ENCODE peak calls at places on chromosome 6, in six cellular contexts. X, G, W, Y, B and I are unnamed samples.

GRCh38 chr6:11769816-11770545 is 8.6 kb downstream of the ADTRP start:
- DNase-seq in X (no peak), G (no peak), W (no peak), Y (no peak), B (no peak), I (no peak)

GRCh38 chr6:147506704-147507114 is 1.8 kb upstream of the SAMD5 start:
- DNase-seq in X (peak), G (peak), W (peak), Y (no peak), B (peak), I (no peak)

GRCh38 chr6:80633412-80633811 is 526.9 kb downstream of the BCKDHB start:
- DNase-seq in X (no peak), G (no peak), W (no peak), Y (no peak), B (no peak), I (no peak)

GRCh38 chr6:158008894-158009891 is 27.5 kb downstream of the SYNJ2 start:
- DNase-seq in X (peak), G (peak), W (no peak), Y (no peak), B (peak), I (no peak)

GRCh38 chr6:126388235-126388634 is 48.3 kb downstream of the CENPW start:
- DNase-seq in X (no peak), G (no peak), W (no peak), Y (no peak), B (peak), I (no peak)

GRCh38 chr6:13763740-13764381 is 50.5 kb downstream of the MCUR1 start:
- DNase-seq in X (no peak), G (no peak), W (no peak), Y (no peak), B (no peak), I (no peak)

GRCh38 chr6:28589234-28589951 is 63.7 kb downstream of the GPX5 start:
- DNase-seq in X (peak), G (peak), W (no peak), Y (peak), B (peak), I (peak)

GRCh38 chr6:11491998-11492397 is 45.6 kb upstream of the TMEM170B start:
- DNase-seq in X (no peak), G (no peak), W (no peak), Y (no peak), B (no peak), I (no peak)

GRCh38 chr6:43627008-43627825 is 1.8 kb downstream of the GTPBP2 start:
- DNase-seq in X (peak), G (peak), W (peak), Y (peak), B (peak), I (peak)

GRCh38 chr6:86407128-86407527 is 530.2 kb upstream of the HTR1E start:
- DNase-seq in X (no peak), G (no peak), W (no peak), Y (no peak), B (no peak), I (no peak)

GRCh38 chr6:117531346-117531745 is 48.9 kb downstream of the DCBLD1 start:
- DNase-seq in X (no peak), G (peak), W (no peak), Y (no peak), B (peak), I (no peak)

GRCh38 chr6:131135244-131136020 is at the start of gene AKAP7:
- DNase-seq in X (peak), G (peak), W (peak), Y (peak), B (peak), I (no peak)

GRCh38 chr6:13490402-13490801 is 3.0 kb upstream of the GFOD1 start:
- DNase-seq in X (no peak), G (no peak), W (no peak), Y (no peak), B (no peak), I (no peak)

GRCh38 chr6:38871745-38872568 is 156.8 kb downstream of the DNAH8 start:
- DNase-seq in X (peak), G (peak), W (peak), Y (peak), B (peak), I (no peak)

GRCh38 chr6:26086214-26086613 is 1.0 kb upstream of the HFE start:
- DNase-seq in X (no peak), G (no peak), W (no peak), Y (no peak), B (no peak), I (no peak)

GRCh38 chr6:106509420-106510089 is 119.7 kb downstream of the RTN4IP1 start:
- DNase-seq in X (no peak), G (peak), W (no peak), Y (no peak), B (no peak), I (no peak)

GRCh38 chr6:108323710-108324109 is 28.9 kb downstream of the AFG1L start:
- DNase-seq in X (no peak), G (no peak), W (no peak), Y (no peak), B (no peak), I (no peak)

GRCh38 chr6:143196525-143197225 is 136.0 kb downstream of the AIG1 start:
- DNase-seq in X (peak), G (peak), W (no peak), Y (no peak), B (no peak), I (no peak)

GRCh38 chr6:49506569-49507111 is 6.9 kb downstream of the GLYATL3 start:
- DNase-seq in X (no peak), G (no peak), W (no peak), Y (no peak), B (no peak), I (no peak)

GRCh38 chr6:15327271-15327670 is 81.4 kb downstream of the JARID2 start:
- DNase-seq in X (no peak), G (no peak), W (no peak), Y (peak), B (peak), I (no peak)

GRCh38 chr6:129882510-129883023 is 21.5 kb upstream of the TMEM244 start:
- DNase-seq in X (no peak), G (no peak), W (no peak), Y (no peak), B (no peak), I (no peak)

GRCh38 chr6:31689249-31690110 is 8.6 kb upstream of the LY6G5C start:
- DNase-seq in X (no peak), G (no peak), W (no peak), Y (no peak), B (no peak), I (no peak)

GRCh38 chr6:11188161-11188915 is 44.1 kb downstream of the NEDD9 start:
- DNase-seq in X (peak), G (peak), W (no peak), Y (no peak), B (no peak), I (no peak)

GRCh38 chr6:156886409-156886808 is 109.2 kb downstream of the ARID1B start:
- DNase-seq in X (no peak), G (no peak), W (no peak), Y (no peak), B (no peak), I (no peak)

GRCh38 chr6:46491201-46491788 is at the start of gene RCAN2:
- DNase-seq in X (peak), G (peak), W (peak), Y (peak), B (peak), I (no peak)

GRCh38 chr6:61809004-61809595 is 476.9 kb downstream of the KHDRBS2 start:
- DNase-seq in X (no peak), G (no peak), W (no peak), Y (no peak), B (no peak), I (no peak)

GRCh38 chr6:43939281-43940070 is 169.5 kb downstream of the VEGFA start:
- DNase-seq in X (no peak), G (no peak), W (no peak), Y (no peak), B (no peak), I (no peak)

GRCh38 chr6:129677634-129678325 is 32.2 kb downstream of the ARHGAP18 start:
- DNase-seq in X (peak), G (peak), W (no peak), Y (no peak), B (no peak), I (no peak)

GRCh38 chr6:154617175-154617574 is 106.7 kb upstream of the CNKSR3 start:
- DNase-seq in X (peak), G (no peak), W (no peak), Y (no peak), B (no peak), I (no peak)

GRCh38 chr6:100846276-100846675 is 34.9 kb downstream of the ASCC3 start:
- DNase-seq in X (no peak), G (no peak), W (no peak), Y (no peak), B (no peak), I (no peak)

GRCh38 chr6:80689700-80690099 is 583.2 kb downstream of the BCKDHB start:
- DNase-seq in X (no peak), G (no peak), W (no peak), Y (no peak), B (peak), I (no peak)

GRCh38 chr6:87718662-87719433 is 16.8 kb upstream of the AKIRIN2 start:
- DNase-seq in X (peak), G (no peak), W (no peak), Y (no peak), B (peak), I (no peak)

DNA sequence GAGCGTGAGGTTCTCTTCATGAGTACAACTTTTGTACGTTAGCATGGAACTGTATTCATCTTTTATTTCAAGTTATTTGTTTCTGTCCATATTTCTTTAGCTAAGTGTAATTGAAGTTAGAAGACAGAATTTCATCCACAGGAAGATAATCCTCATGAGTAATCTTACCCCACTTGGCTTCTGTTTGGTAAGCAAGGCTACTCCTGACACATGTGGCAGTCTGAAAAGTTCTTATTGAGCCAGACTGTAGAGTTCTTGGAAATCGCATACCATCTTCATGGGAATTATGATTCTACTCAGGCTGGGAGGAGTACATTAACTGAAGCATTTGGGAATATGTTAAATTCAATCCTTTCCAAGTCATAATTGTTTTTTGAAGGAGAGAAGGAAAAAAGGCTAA is 41.3 kb upstream of the TENT5A start:
- DNase-seq in X (peak), G (peak), W (no peak), Y (no peak), B (peak), I (no peak)
- H3K4me3 ChIP-seq in X (no peak), G (no peak), W (no peak), Y (no peak), B (no peak), I (no peak)

GRCh38 chr6:57173886-57174510 is 1.9 kb downstream of the BAG2 start:
- DNase-seq in X (peak), G (peak), W (no peak), Y (peak), B (peak), I (no peak)
- TF ChIP-seq CTCF in X (no peak), G (no peak), W (no peak), Y (no peak), B (no peak), I (no peak)

DNA sequence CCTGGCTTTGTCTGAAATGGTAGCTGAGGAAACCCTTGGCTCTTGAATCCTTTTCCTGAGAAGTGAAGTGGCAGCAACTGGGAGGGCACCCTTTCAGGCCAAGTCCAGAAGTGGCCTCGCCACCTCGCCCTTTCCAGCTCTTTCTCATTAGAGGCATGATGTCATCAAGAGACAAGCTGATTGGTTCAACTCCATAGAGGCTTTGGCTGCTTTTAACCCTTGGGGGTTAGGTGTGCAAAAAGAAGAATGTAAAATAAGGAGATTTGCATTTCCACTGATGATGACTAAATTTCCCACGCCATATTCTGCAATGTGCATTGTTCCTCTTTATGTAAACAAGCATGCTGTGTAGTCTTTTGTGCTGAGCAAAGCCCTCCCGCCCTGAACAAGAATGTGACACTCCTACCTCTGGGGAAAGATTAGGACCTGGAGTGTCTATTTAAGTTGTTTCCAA is 116.5 kb downstream of the TCP11 start:
- DNase-seq in X (peak), G (peak), W (peak), Y (peak), B (peak), I (peak)
- H3K4me3 ChIP-seq in X (no peak), G (no peak), W (no peak), Y (no peak), B (no peak), I (no peak)

GRCh38 chr6:42396720-42397119 is 55.0 kb downstream of the TRERF1 start:
- DNase-seq in X (no peak), G (no peak), W (no peak), Y (no peak), B (no peak), I (no peak)
- TF ChIP-seq CTCF in X (no peak), G (no peak), W (no peak), Y (peak), B (peak), I (no peak)

DNA sequence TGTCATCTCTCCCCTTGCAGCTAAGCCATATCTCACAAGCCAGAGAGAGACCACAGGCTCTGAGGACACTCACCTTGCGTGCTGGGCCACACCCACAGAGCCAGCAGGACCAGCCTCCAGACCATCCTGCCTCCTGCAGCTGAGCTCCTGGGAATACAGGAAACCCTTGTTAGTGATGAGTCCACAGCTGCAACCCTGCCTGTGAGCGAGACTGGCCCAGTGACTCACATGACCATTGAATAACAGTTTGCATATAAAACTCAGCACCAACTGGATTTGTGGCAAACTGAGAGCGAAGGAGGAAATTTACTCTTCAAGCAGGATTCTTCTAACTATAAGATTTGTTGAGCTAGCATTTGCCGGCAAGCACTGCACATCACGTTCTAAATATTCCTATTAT is 3.0 kb downstream of the THBS2 start:
- DNase-seq in X (peak), G (peak), W (no peak), Y (peak), B (peak), I (no peak)
- H3K4me3 ChIP-seq in X (no peak), G (peak), W (no peak), Y (no peak), B (peak), I (no peak)

DNA sequence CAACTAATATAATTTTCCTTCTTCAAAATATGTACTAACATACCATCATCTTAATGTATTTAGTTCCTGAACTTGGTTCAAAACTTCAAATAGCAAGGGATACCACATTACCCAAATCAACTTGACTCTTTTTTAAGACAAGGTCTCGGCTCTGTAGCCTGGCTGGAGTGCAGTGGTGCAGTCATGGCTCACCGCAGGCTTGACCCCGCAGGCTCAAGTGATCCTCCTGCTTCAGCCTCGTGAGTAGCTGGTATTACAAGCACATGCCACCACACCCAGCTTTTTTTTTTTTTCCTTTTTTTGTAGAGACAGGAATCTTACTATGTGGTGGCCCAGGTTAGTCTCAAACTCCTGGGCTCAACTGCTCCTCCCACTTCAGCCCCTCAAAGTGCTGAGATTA is 55.9 kb upstream of the LYRM2 start:
- DNase-seq in X (no peak), G (no peak), W (no peak), Y (no peak), B (no peak), I (no peak)
- TF ChIP-seq CTCF in X (no peak), G (no peak), W (no peak), Y (no peak), B (no peak), I (no peak)

GRCh38 chr6:75205776-75206334 is at the start of gene COL12A1:
- DNase-seq in X (peak), G (peak), W (peak), Y (peak), B (peak), I (peak)
- H3K4me3 ChIP-seq in X (peak), G (peak), W (peak), Y (peak), B (peak), I (peak)

GRCh38 chr6:167079853-167080297 is 43.0 kb upstream of the CCR6 start:
- DNase-seq in X (no peak), G (no peak), W (no peak), Y (no peak), B (no peak), I (no peak)
- TF ChIP-seq CTCF in X (no peak), G (no peak), W (no peak), Y (no peak), B (no peak), I (no peak)

GRCh38 chr6:144215932-144216667 is 65.8 kb downstream of the STX11 start:
- DNase-seq in X (peak), G (peak), W (peak), Y (peak), B (peak), I (peak)
- H3K4me3 ChIP-seq in X (peak), G (peak), W (peak), Y (peak), B (peak), I (peak)

DNA sequence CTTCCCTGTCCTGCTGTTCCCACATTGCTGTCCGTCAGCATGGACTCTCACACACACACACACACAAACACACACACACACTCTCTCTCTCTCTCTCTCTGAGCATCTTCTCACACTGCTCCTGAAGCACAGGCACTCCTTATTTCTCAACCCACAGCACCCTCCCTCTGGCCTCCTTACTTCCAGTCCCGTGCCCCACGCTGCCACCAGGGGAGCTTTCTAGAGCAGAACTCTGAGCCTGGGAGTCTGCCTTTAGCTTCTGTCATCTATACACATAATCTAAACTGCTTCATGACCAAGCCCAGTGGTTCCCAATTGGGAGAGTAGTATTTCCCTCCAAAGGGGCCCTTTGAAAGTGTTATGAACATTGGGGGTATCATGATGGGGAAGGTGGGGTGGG is 29.1 kb downstream of the HECA start:
- DNase-seq in X (no peak), G (no peak), W (no peak), Y (no peak), B (no peak), I (no peak)
- TF ChIP-seq CTCF in X (no peak), G (no peak), W (no peak), Y (peak), B (peak), I (peak)